ENCODE peak calls at places on chromosomes 12 and 14, in eight cellular contexts. D, H, U, C, E, Q, W and A are unnamed samples.

GRCh38 chr12:89507015-89507824 is 17.4 kb downstream of the GALNT4 start:
- DNase-seq in D (no peak), W (no peak), C (no peak), E (no peak), U (no peak), Q (no peak), H (no peak), A (no peak)

GRCh38 chr14:31712244-31713127 is 151.3 kb downstream of the NUBPL start:
- DNase-seq in C (no peak), H (no peak), Q (no peak), D (no peak), U (no peak), W (no peak), E (no peak), A (no peak)

GRCh38 chr12:101327547-101327946 is 47.6 kb downstream of the UTP20 start:
- DNase-seq in D (no peak), E (no peak), H (no peak), C (no peak), Q (no peak), U (no peak), W (no peak), A (no peak)

GRCh38 chr12:70619471-70620152 is 17.6 kb downstream of the PTPRB start:
- DNase-seq in Q (no peak), D (no peak), C (no peak), U (no peak), E (no peak), W (no peak), H (no peak), A (peak)

GRCh38 chr12:92107621-92108131 is 38.0 kb downstream of the BTG1 start:
- DNase-seq in Q (no peak), H (no peak), D (no peak), C (no peak), U (no peak), E (no peak), W (peak), A (no peak)

GRCh38 chr12:71397433-71397954 is 42.1 kb upstream of the LGR5 start:
- DNase-seq in H (no peak), U (no peak), C (peak), D (no peak), Q (no peak), E (peak), W (no peak), A (no peak)

GRCh38 chr14:89740241-89740640 is 214.3 kb downstream of the EFCAB11 start:
- DNase-seq in D (no peak), H (no peak), U (no peak), Q (no peak), W (no peak), E (no peak), C (no peak), A (no peak)

GRCh38 chr12:116673713-116674112 is 64.2 kb downstream of the SPRING1 start:
- DNase-seq in U (no peak), C (no peak), D (no peak), W (no peak), H (no peak), E (no peak), Q (no peak), A (no peak)

GRCh38 chr12:42482820-42483533 is 106.6 kb downstream of the PRICKLE1 start:
- DNase-seq in C (peak), H (peak), Q (peak), U (peak), E (no peak), W (no peak), D (peak), A (no peak)

GRCh38 chr14:104744484-104744883 is 8.5 kb upstream of the SIVA1 start:
- DNase-seq in W (no peak), U (no peak), C (no peak), Q (no peak), H (no peak), E (no peak), D (no peak), A (no peak)

GRCh38 chr12:95480230-95480629 is 6.3 kb downstream of the METAP2 start:
- DNase-seq in W (no peak), E (peak), Q (no peak), H (no peak), D (no peak), U (no peak), C (no peak), A (no peak)

GRCh38 chr12:68899251-68899771 is 33.7 kb downstream of the CPM start:
- DNase-seq in W (no peak), C (no peak), E (peak), Q (no peak), H (no peak), D (no peak), U (no peak), A (no peak)

GRCh38 chr12:54249489-54249888 is 30.4 kb downstream of the CBX5 start:
- DNase-seq in D (no peak), E (no peak), C (no peak), W (no peak), Q (no peak), H (no peak), U (no peak), A (no peak)

GRCh38 chr14:74480051-74480450 is 13.1 kb downstream of the NPC2 start:
- DNase-seq in Q (no peak), H (no peak), D (no peak), E (no peak), W (no peak), U (no peak), C (no peak), A (no peak)

GRCh38 chr14:54267172-54267571 is 129.6 kb upstream of the CDKN3 start:
- DNase-seq in W (no peak), D (no peak), Q (no peak), U (no peak), C (no peak), E (no peak), H (no peak), A (no peak)

GRCh38 chr12:116122639-116123038 is 154.9 kb downstream of the MED13L start:
- DNase-seq in W (no peak), H (no peak), D (no peak), E (no peak), C (no peak), U (no peak), Q (no peak), A (no peak)

GRCh38 chr14:76768201-76768656 is 7.0 kb downstream of the VASH1 start:
- DNase-seq in W (no peak), C (no peak), Q (peak), E (no peak), U (peak), H (no peak), D (peak), A (peak)

GRCh38 chr12:120536064-120536791 is 2.1 kb downstream of the RNF10 start:
- DNase-seq in U (peak), D (no peak), E (no peak), W (no peak), H (no peak), Q (no peak), C (no peak), A (no peak)

GRCh38 chr12:54136844-54137580 is 51.8 kb downstream of the SMUG1 start:
- DNase-seq in H (no peak), Q (no peak), E (no peak), U (no peak), W (no peak), D (no peak), C (no peak), A (no peak)

GRCh38 chr12:16524378-16524777 is 81.6 kb downstream of the LMO3 start:
- DNase-seq in D (no peak), H (no peak), U (no peak), C (no peak), Q (no peak), E (no peak), W (no peak), A (no peak)

GRCh38 chr12:14547571-14547970 is 20.1 kb downstream of the PLBD1 start:
- DNase-seq in W (no peak), H (no peak), D (no peak), E (no peak), Q (no peak), U (no peak), C (no peak), A (no peak)

GRCh38 chr12:110669193-110669502 is 19.8 kb downstream of the HVCN1 start:
- DNase-seq in D (no peak), U (no peak), Q (no peak), W (no peak), E (no peak), H (no peak), C (no peak), A (no peak)

GRCh38 chr14:99603471-99603933 is 505 bp downstream of the CCDC85C start:
- DNase-seq in E (no peak), U (peak), D (peak), H (peak), Q (peak), C (no peak), W (no peak), A (no peak)

GRCh38 chr12:28899951-28900350 is 249.1 kb upstream of the FAR2 start:
- DNase-seq in C (no peak), U (no peak), H (no peak), Q (no peak), W (no peak), E (peak), D (no peak), A (no peak)

GRCh38 chr12:52415870-52416750 is 10.0 kb upstream of the KRT82 start:
- DNase-seq in W (no peak), D (no peak), E (peak), Q (no peak), U (no peak), H (no peak), C (no peak), A (no peak)

GRCh38 chr12:47995976-47996375 is 8.3 kb downstream of the COL2A1 start:
- DNase-seq in H (no peak), Q (no peak), D (no peak), E (no peak), U (no peak), W (peak), C (no peak), A (no peak)

GRCh38 chr14:50822501-50823042 is 8.4 kb downstream of the NIN start:
- DNase-seq in C (no peak), D (no peak), Q (no peak), U (no peak), E (no peak), H (no peak), W (no peak), A (no peak)

GRCh38 chr12:120922279-120922678 is 18.1 kb upstream of the SPPL3 start:
- DNase-seq in Q (no peak), H (no peak), C (no peak), D (no peak), E (no peak), U (no peak), W (no peak), A (no peak)

GRCh38 chr12:65532744-65533143 is 254.3 kb downstream of the MSRB3 start:
- DNase-seq in W (no peak), H (no peak), E (peak), U (no peak), C (peak), Q (no peak), D (no peak), A (no peak)

GRCh38 chr14:95471526-95472304 is 44.7 kb downstream of the SYNE3 start:
- DNase-seq in C (no peak), D (no peak), Q (no peak), W (no peak), H (no peak), U (no peak), E (no peak), A (no peak)

GRCh38 chr12:111664961-111665865 is 20.5 kb downstream of the BRAP start:
- DNase-seq in H (no peak), Q (no peak), W (no peak), U (no peak), C (no peak), D (no peak), E (no peak), A (no peak)

GRCh38 chr12:92290881-92291280 is 145.2 kb upstream of the BTG1 start:
- DNase-seq in E (no peak), U (no peak), Q (no peak), D (no peak), H (no peak), W (no peak), C (no peak), A (no peak)

GRCh38 chr12:113403435-113404415 is at the start of gene SDS:
- DNase-seq in H (no peak), Q (no peak), C (no peak), D (no peak), E (no peak), W (peak), U (no peak), A (no peak)

GRCh38 chr12:111424189-111424792 is 18.6 kb downstream of the SH2B3 start:
- DNase-seq in H (no peak), C (no peak), Q (no peak), W (no peak), E (no peak), D (no peak), U (no peak), A (no peak)

GRCh38 chr12:40225337-40225983 is 663 bp downstream of the LRRK2 start:
- DNase-seq in W (no peak), Q (no peak), E (no peak), C (no peak), U (no peak), D (no peak), H (no peak), A (no peak)